ENCODE peak calls at places on chromosomes 16 and 17, in eight cellular contexts. H, K, N, G, T, S, C and Z are unnamed samples.

GRCh38 chr16:4763791-4764190 is 3.2 kb downstream of the ZNF500 start:
- DNase-seq in H (no peak), K (no peak), N (no peak), G (no peak), T (no peak), S (no peak), C (no peak), Z (no peak)

GRCh38 chr17:74569392-74570003 is 2.2 kb upstream of the CD300H start:
- DNase-seq in H (peak; percentile 91), K (no peak), N (peak; percentile 32), G (peak; percentile 82), T (peak; percentile 98), S (peak; percentile 58), C (peak; percentile 13), Z (no peak)

GRCh38 chr17:46035112-46035818 is 36.2 kb downstream of the STH start:
- DNase-seq in H (no peak), K (no peak), N (no peak), G (no peak), T (no peak), S (no peak), C (no peak), Z (no peak)

GRCh38 chr17:19573075-19573474 is 39.4 kb downstream of the SLC47A1 start:
- DNase-seq in H (no peak), K (no peak), N (no peak), G (peak; percentile 28), T (peak; percentile 36), S (peak; percentile 57), C (no peak), Z (no peak)

GRCh38 chr16:12547608-12547922 is 256.1 kb downstream of the CPPED1 start:
- DNase-seq in H (no peak), K (no peak), N (no peak), G (no peak), T (no peak), S (no peak), C (no peak), Z (no peak)

GRCh38 chr16:67157106-67157748 is 2.5 kb downstream of the TRADD start:
- DNase-seq in H (no peak), K (no peak), N (no peak), G (no peak), T (no peak), S (no peak), C (no peak), Z (no peak)

GRCh38 chr16:24976971-24977672 is 38.0 kb downstream of the ARHGAP17 start:
- DNase-seq in H (no peak), K (no peak), N (no peak), G (no peak), T (no peak), S (no peak), C (no peak), Z (no peak)

GRCh38 chr16:68311316-68311620 is 449 bp downstream of the PRMT7 start:
- DNase-seq in H (no peak), K (peak; percentile 55), N (no peak), G (no peak), T (peak; percentile 67), S (peak; percentile 39), C (no peak), Z (no peak)

GRCh38 chr16:54655171-54655590 is 275.5 kb upstream of the IRX5 start:
- DNase-seq in H (no peak), K (peak; percentile 55), N (no peak), G (no peak), T (peak; percentile 40), S (no peak), C (no peak), Z (no peak)

GRCh38 chr17:3015890-3016289 is 47.5 kb downstream of the OR1D5 start:
- DNase-seq in H (no peak), K (no peak), N (no peak), G (no peak), T (peak; percentile 69), S (peak; percentile 46), C (no peak), Z (no peak)

GRCh38 chr16:83137326-83137770 is 510.6 kb downstream of the CDH13 start:
- DNase-seq in H (no peak), K (no peak), N (peak; percentile 27), G (peak; percentile 82), T (peak; percentile 79), S (peak; percentile 83), C (peak; percentile 81), Z (no peak)

GRCh38 chr16:27639588-27640276 is 89.8 kb downstream of the KATNIP start:
- DNase-seq in H (no peak), K (peak; percentile 72), N (peak; percentile 46), G (peak; percentile 67), T (peak; percentile 65), S (peak; percentile 65), C (peak; percentile 45), Z (no peak)

GRCh38 chr16:17396762-17397498 is 73.8 kb downstream of the XYLT1 start:
- DNase-seq in H (no peak), K (peak; percentile 46), N (peak; percentile 77), G (peak; percentile 78), T (peak; percentile 31), S (peak; percentile 52), C (no peak), Z (peak; percentile 22)

GRCh38 chr17:55749985-55750384 is 866 bp upstream of the PCTP start:
- DNase-seq in H (no peak), K (no peak), N (no peak), G (no peak), T (no peak), S (no peak), C (no peak), Z (no peak)

GRCh38 chr16:86584726-86585721 is 6.7 kb downstream of the FOXL1 start:
- DNase-seq in H (peak; percentile 90), K (no peak), N (no peak), G (peak; percentile 69), T (peak; percentile 74), S (no peak), C (no peak), Z (no peak)

DNA sequence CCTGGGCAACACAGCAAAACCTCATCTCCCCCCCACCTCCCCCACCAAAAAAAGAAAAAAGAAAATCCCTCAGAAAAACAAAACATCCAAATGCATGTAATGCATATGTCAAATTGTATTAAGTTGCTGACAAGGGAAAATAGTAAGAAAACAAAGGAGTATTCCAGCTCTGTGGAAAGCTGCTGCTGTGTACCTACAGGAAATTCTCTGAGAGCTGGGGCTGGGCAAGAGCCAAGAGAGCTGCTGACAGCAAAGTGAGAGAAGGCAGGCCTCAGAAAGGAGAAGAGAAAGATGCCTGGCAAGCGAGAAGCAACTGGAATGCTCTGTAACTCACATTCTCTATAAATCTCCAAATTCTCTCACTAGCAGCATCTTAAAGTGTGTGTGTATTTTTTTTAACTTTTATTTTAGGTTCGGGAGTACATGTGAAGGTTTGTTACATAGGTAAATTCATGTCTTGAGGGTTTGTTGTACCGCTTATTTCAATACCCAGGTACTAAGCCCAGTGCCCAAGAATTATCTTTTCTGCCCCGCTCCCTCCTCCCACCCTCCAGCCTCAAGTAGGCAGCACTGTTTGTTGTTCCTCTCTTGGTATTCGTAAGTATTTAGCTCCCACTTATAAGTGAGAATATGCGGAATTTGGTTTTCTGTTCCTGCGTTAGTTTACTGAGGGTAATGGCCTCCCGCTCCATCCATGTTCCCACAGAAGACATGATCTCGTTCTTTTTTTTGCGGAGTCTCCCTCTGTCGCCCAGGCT is 24.4 kb downstream of the CNTROB start:
- DNase-seq in H (no peak), K (peak; percentile 84), N (no peak), G (peak; percentile 8), T (no peak), S (peak; percentile 12), C (no peak), Z (no peak)
- H3K9me3 ChIP-seq in H (no peaks in the 10 kb centered on the region), K (no peaks in the 10 kb centered on the region), N (no peaks in the 10 kb centered on the region), G (no peaks in the 10 kb centered on the region), T (no peaks in the 10 kb centered on the region), S (no peaks in the 10 kb centered on the region), C (no peaks in the 10 kb centered on the region), Z (no peaks in the 10 kb centered on the region)

DNA sequence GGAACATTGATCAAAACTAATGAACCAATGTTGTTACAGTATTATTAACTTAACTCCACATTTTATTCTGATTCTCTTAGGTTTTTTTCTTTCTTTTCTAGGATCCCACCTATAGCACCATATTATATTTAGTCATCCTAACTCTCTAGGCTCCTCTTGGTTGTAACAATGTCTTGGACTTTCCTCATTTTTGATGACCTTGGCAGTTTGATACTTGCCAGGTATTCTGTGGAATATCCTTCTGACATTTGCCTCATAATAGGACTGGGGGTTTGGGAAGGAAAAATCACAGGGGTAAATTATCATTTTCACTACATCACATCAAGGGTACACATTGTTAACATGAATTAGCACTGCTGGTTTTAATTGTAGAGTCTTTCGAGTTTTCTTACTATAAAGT is 851.6 kb upstream of the SOX9 start:
- DNase-seq in H (no peak), K (no peak), N (no peak), G (no peak), T (no peak), S (no peak), C (no peak), Z (no peak)
- H3K9me3 ChIP-seq in H (no peaks in the 10 kb centered on the region), K (no peaks in the 10 kb centered on the region), N (no peaks in the 10 kb centered on the region), G (no peaks in the 10 kb centered on the region), T (no peaks in the 10 kb centered on the region), S (peaks cover 5% of the 10 kb centered on the region), C (peaks cover 17% of the 10 kb centered on the region), Z (peaks cover 22% of the 10 kb centered on the region)

DNA sequence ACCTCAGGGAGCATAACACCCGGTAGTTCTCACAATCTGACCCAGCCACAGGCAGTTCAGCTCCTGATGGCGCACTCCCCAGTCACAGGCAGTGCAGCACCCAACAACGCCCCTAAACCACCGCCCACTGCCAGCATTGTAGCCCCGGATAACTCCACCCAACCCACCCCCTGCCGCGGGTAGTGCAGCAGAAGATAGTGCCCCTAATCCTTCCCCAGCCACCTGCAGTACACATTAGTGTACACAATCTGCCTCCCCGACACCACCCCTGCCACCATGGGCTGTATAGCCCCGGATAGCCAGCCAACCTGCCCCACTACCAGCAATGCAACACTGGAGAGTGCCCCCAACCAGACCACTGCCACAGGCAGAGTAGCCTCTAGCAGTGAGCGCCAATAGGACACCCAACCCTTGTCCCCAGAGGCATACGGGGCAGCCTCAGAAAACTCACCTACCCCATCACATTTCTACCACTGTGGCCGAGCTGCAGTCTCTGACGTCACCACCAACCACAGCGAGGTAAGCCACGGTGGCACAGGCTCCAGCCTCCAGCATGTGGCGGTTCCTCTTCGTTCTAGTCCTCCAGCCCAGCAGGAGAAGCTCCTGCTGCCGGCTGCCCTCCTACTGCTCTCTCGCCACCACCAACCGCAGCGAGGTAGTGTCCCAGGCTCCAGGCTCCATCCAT is 877.3 kb downstream of the KCNJ18 start:
- DNase-seq in H (no peak), K (no peak), N (no peak), G (no peak), T (no peak), S (no peak), C (no peak), Z (no peak)
- H3K9me3 ChIP-seq in H (no peaks in the 10 kb centered on the region), K (no peaks in the 10 kb centered on the region), N (no peaks in the 10 kb centered on the region), G (no peaks in the 10 kb centered on the region), T (no peaks in the 10 kb centered on the region), S (peaks cover 13% of the 10 kb centered on the region), C (peaks cover 3% of the 10 kb centered on the region), Z (peaks cover 4% of the 10 kb centered on the region)

GRCh38 chr16:3327514-3327913 is 22.2 kb downstream of the ZNF75A start:
- DNase-seq in H (no peak), K (no peak), N (no peak), G (no peak), T (no peak), S (no peak), C (no peak), Z (no peak)

GRCh38 chr16:3328104-3328503 is 22.8 kb downstream of the ZNF75A start:
- DNase-seq in H (no peak), K (no peak), N (no peak), G (no peak), T (no peak), S (no peak), C (no peak), Z (no peak)

DNA sequence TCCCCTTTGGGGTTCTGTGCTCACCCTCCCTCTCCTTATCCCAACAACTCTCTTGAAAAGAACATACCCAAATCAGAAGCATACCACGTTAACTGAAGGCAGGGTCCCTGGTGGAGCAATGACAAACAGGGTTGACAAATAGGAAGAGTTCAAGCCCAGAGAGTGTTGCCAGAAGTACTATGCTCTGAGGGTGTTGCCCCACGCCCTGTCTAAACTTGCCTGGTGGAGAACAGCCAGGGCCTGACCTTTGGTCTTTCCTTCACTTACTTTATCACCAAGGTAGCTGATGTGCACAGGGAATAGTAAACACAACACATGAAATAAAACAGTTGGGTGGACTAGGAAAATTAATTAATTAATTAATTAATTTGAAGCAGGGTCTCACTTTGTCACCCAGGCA is 23.3 kb downstream of the ZNF75A start:
- DNase-seq in H (no peak), K (no peak), N (peak; percentile 68), G (no peak), T (no peak), S (no peak), C (no peak), Z (no peak)
- H3K9me3 ChIP-seq in H (no peaks in the 10 kb centered on the region), K (no peaks in the 10 kb centered on the region), N (no peaks in the 10 kb centered on the region), G (no peaks in the 10 kb centered on the region), T (no peaks in the 10 kb centered on the region), S (peaks cover 5% of the 10 kb centered on the region), C (no peaks in the 10 kb centered on the region), Z (peaks cover 2% of the 10 kb centered on the region)